ENCODE peak calls at places on chromosomes 5 and 9, in five cellular contexts. L is H9, S is H1, R is neuronal stem cell, J is mesenchymal stem cell. H is an unnamed sample.

GRCh38 chr9:76158713-76159112 is 235.5 kb downstream of the RFK start:
- DNase-seq in L (no peak), S (no peak), R (no peak), J (no peak), H (no peak)

GRCh38 chr5:54869691-54870090 is 115.7 kb downstream of the ESM1 start:
- DNase-seq in L (no peak), S (no peak), R (no peak), J (no peak), H (no peak)

GRCh38 chr9:137138058-137138697 is 776 bp upstream of the GRIN1 start:
- DNase-seq in L (peak), S (no peak), R (no peak), J (no peak), H (no peak)

GRCh38 chr5:141681695-141682641 is at the start of gene ARAP3:
- DNase-seq in L (peak), S (no peak), R (peak), J (peak), H (peak)

GRCh38 chr9:106025449-106025848 is 331.1 kb downstream of the TMEM38B start:
- DNase-seq in L (peak), S (no peak), R (no peak), J (no peak), H (no peak)

GRCh38 chr9:31916591-31917223 is 467.7 kb upstream of the ACO1 start:
- DNase-seq in L (peak), S (no peak), R (no peak), J (no peak), H (no peak)

GRCh38 chr5:159543326-159543725 is 213.0 kb upstream of the IL12B start:
- DNase-seq in L (no peak), S (no peak), R (no peak), J (no peak), H (no peak)

GRCh38 chr5:174165406-174165805 is 119.9 kb downstream of the NSG2 start:
- DNase-seq in L (no peak), S (no peak), R (no peak), J (no peak), H (no peak)

DNA sequence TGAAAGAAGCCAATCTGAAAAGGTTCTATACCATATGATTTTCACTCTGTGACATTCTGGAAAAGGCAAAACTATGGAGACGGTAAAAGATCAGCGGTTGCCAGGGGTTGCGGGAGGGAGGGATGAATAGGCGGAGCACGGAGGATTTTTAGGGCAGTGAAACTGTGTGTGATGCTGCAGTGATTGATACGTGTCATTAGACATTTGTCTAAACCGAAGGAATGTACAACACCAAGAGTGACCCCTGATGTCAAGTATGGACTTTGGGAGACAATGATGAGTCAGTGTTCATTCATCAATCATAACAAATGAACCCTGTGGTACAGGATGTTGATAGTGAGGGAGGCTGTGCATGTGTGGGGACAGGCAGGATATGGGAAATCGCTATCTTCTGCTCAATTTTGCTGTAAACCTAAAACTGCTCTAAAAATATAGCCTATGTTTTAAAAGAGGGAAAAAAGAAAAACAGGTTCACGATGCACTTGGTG is 34.4 kb downstream of the ERGIC1 start:
- DNase-seq in L (no peak), S (no peak), R (no peak), J (peak), H (no peak)
- H2BK12ac ChIP-seq in L (no peak), S (no peak), R (no peak), J (peak), H (no peak)

GRCh38 chr9:18208166-18209059 is 265.5 kb upstream of the ADAMTSL1 start:
- DNase-seq in L (peak), S (peak), R (peak), J (peak), H (peak)

GRCh38 chr9:18207735-18208134 is 266.2 kb upstream of the ADAMTSL1 start:
- DNase-seq in L (no peak), S (no peak), R (no peak), J (no peak), H (no peak)

DNA sequence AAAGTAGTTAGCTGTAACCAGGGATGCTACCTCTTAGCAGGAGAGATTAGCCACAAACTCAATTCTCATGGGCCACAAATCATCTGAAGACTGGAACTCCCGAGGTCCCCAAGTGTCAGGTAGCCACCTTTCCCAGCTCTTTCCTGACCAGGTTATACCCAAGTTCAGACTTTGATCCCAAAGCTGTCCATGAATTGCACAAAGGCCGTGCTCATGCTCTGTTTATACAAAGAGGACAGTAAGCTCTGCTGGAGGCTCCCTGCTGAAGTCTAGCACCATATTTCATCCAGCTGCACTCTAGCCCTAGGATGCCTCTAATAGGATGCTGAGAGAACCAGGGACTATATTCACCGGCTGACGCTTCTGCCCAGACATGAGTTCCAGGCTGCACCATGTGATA is 271.0 kb upstream of the ADAMTSL1 start:
- DNase-seq in L (no peak), S (no peak), R (no peak), J (no peak), H (no peak)
- H2BK12ac ChIP-seq in L (no peak), S (no peak), R (no peak), J (no peak), H (no peak)

GRCh38 chr5:74374656-74375055 is 265.9 kb downstream of the ENC1 start:
- DNase-seq in L (no peak), S (no peak), R (no peak), J (no peak), H (no peak)
- H2BK12ac ChIP-seq in L (no peak), S (no peak), R (no peak), J (no peak), H (peak)

GRCh38 chr5:157836121-157836753 is 22.7 kb downstream of the CLINT1 start:
- DNase-seq in L (no peak), S (no peak), R (no peak), J (no peak), H (peak)
- H2BK12ac ChIP-seq in L (no peak), S (no peak), R (no peak), J (no peak), H (no peak)

GRCh38 chr9:135722365-135722764 is 20.4 kb downstream of the KCNT1 start:
- DNase-seq in L (no peak), S (no peak), R (no peak), J (no peak), H (no peak)
- H2BK12ac ChIP-seq in L (no peak), S (no peak), R (no peak), J (no peak), H (no peak)

GRCh38 chr9:131713016-131713415 is 26.9 kb downstream of the RAPGEF1 start:
- DNase-seq in L (no peak), S (no peak), R (no peak), J (no peak), H (no peak)
- H2BK12ac ChIP-seq in L (no peak), S (no peak), R (no peak), J (peak), H (no peak)

DNA sequence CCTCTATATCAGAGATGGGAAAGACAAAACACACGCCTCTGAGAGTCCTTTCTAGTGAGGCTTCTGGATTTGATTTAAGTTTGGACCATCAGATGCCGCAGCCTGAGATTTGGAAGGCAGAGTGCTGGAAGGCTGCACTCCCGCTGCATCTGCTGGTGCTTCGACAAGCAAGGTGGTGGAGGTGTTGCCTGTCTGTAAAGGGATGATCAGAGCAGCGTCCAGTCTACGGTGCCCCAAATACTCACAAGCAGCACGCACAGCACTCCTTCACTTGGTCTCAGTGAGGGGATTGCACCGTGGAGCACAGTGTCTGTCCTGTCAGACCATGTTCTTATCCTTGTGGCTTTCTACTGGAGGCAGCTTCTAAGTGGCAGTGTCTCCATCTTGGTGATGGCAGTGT is 221.4 kb downstream of the GADD45G start:
- DNase-seq in L (no peak), S (no peak), R (no peak), J (no peak), H (no peak)
- H2BK12ac ChIP-seq in L (no peak), S (no peak), R (no peak), J (no peak), H (no peak)

GRCh38 chr9:26725573-26725972 is 167.0 kb downstream of the CAAP1 start:
- DNase-seq in L (no peak), S (no peak), R (no peak), J (no peak), H (no peak)

GRCh38 chr9:26727471-26727870 is 165.1 kb downstream of the CAAP1 start:
- DNase-seq in L (no peak), S (no peak), R (no peak), J (no peak), H (no peak)

GRCh38 chr9:26723486-26723885 is 169.1 kb downstream of the CAAP1 start:
- DNase-seq in L (peak), S (peak), R (peak), J (no peak), H (peak)

DNA sequence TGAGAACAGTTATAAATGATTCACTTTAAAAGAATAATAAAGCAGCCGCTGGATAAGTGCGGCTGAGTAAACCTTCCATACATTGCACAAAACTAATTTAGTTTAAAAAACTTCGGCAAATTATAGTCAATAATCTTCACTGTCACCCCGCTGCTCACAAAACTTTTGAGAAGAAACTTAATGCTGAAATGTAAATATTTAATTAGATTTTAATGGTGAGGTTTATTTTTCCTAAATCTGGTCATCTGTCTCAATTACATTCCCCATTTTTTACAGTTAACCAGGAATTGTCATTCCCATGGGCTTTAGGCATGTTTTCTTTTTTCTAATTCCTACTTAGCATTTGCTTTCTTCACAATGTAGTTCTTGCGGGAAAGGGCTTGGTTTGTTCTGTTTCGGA is 169.8 kb downstream of the CAAP1 start:
- DNase-seq in L (no peak), S (no peak), R (no peak), J (no peak), H (no peak)
- H2BK12ac ChIP-seq in L (no peak), S (no peak), R (no peak), J (no peak), H (no peak)

DNA sequence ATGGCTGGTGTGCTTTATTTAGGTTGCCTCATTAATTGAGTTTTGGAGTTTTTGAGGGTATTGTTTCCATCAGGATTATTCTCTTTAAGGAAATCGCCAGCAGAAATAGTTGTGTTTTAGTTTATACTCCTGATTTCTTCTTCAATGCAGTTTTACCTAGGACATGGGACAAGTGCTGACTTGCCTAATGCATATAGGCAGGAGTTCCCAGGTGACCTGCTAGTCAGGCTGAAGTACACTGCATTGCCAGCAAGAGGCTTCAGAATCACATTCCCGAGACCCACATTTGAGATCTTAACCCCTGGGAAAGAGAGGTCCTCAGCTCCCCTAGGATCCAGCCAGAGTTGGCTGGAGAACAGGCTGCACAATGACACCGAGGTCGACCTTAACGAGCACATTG is 1.5 kb upstream of the OR1N2 start:
- DNase-seq in L (no peak), S (no peak), R (no peak), J (no peak), H (no peak)
- H2BK12ac ChIP-seq in L (no peak), S (no peak), R (no peak), J (no peak), H (no peak)

H was measured in trophoblast cell.